ENCODE peak calls at places on chromosomes 6 and 20, in five cellular contexts. One of them, this sample, is unnamed.

GRCh38 chr6:5998741-5999687 is 7.7 kb downstream of the NRN1 start:
- DNase-seq in Calu3: no peak
- DNase-seq in epithelial cell of prostate: no peak
- DNase-seq in SW480: no peak
- DNase-seq in stimulated activated CD4-positive, alpha-beta T cell treated with anti-CD3 and anti-CD28 coated beads, Interleukin-1b, Interleukin-23, amount 100 ng/mL, for 1 hour: no peak
- DNase-seq in this sample: no peak

GRCh38 chr20:13610205-13610604 is 28.5 kb downstream of the TASP1 start:
- DNase-seq in SW480: no peak
- DNase-seq in epithelial cell of prostate: no peak
- DNase-seq in stimulated activated CD4-positive, alpha-beta T cell treated with anti-CD3 and anti-CD28 coated beads, Interleukin-1b, Interleukin-23, amount 100 ng/mL, for 1 hour: no peak
- DNase-seq in Calu3: peak; percentile 4
- DNase-seq in this sample: no peak

GRCh38 chr6:43622541-43622940 is 6.5 kb downstream of the GTPBP2 start:
- DNase-seq in Calu3: no peak
- DNase-seq in SW480: no peak
- DNase-seq in stimulated activated CD4-positive, alpha-beta T cell treated with anti-CD3 and anti-CD28 coated beads, Interleukin-1b, Interleukin-23, amount 100 ng/mL, for 1 hour: no peak
- DNase-seq in epithelial cell of prostate: no peak
- DNase-seq in this sample: no peak

GRCh38 chr6:75752365-75752764 is 3.3 kb downstream of the MYO6 start:
- DNase-seq in epithelial cell of prostate: no peak
- DNase-seq in Calu3: peak; percentile 51
- DNase-seq in stimulated activated CD4-positive, alpha-beta T cell treated with anti-CD3 and anti-CD28 coated beads, Interleukin-1b, Interleukin-23, amount 100 ng/mL, for 1 hour: no peak
- DNase-seq in SW480: no peak
- DNase-seq in this sample: no peak

GRCh38 chr6:39209360-39209811 is 19.9 kb downstream of the KCNK5 start:
- DNase-seq in epithelial cell of prostate: no peak
- DNase-seq in SW480: peak; percentile 2
- DNase-seq in Calu3: peak; percentile 81
- DNase-seq in stimulated activated CD4-positive, alpha-beta T cell treated with anti-CD3 and anti-CD28 coated beads, Interleukin-1b, Interleukin-23, amount 100 ng/mL, for 1 hour: no peak
- DNase-seq in this sample: no peak

GRCh38 chr6:2790588-2790987 is 25.4 kb downstream of the WRNIP1 start:
- DNase-seq in epithelial cell of prostate: no peak
- DNase-seq in SW480: no peak
- DNase-seq in stimulated activated CD4-positive, alpha-beta T cell treated with anti-CD3 and anti-CD28 coated beads, Interleukin-1b, Interleukin-23, amount 100 ng/mL, for 1 hour: no peak
- DNase-seq in Calu3: peak; percentile 21
- DNase-seq in this sample: no peak

GRCh38 chr20:35008411-35009342 is 53.0 kb downstream of the MYH7B start:
- DNase-seq in stimulated activated CD4-positive, alpha-beta T cell treated with anti-CD3 and anti-CD28 coated beads, Interleukin-1b, Interleukin-23, amount 100 ng/mL, for 1 hour: no peak
- DNase-seq in Calu3: no peak
- DNase-seq in epithelial cell of prostate: no peak
- DNase-seq in SW480: no peak
- DNase-seq in this sample: no peak

GRCh38 chr6:20198764-20199174 is 13.5 kb downstream of the MBOAT1 start:
- DNase-seq in SW480: no peak
- DNase-seq in epithelial cell of prostate: no peak
- DNase-seq in Calu3: no peak
- DNase-seq in stimulated activated CD4-positive, alpha-beta T cell treated with anti-CD3 and anti-CD28 coated beads, Interleukin-1b, Interleukin-23, amount 100 ng/mL, for 1 hour: no peak
- DNase-seq in this sample: no peak

GRCh38 chr6:169169375-169169774 is 84.3 kb downstream of the THBS2 start:
- DNase-seq in Calu3: no peak
- DNase-seq in SW480: no peak
- DNase-seq in stimulated activated CD4-positive, alpha-beta T cell treated with anti-CD3 and anti-CD28 coated beads, Interleukin-1b, Interleukin-23, amount 100 ng/mL, for 1 hour: no peak
- DNase-seq in epithelial cell of prostate: peak; percentile 48
- DNase-seq in this sample: no peak

GRCh38 chr20:62288535-62289105 is 14.2 kb upstream of the ADRM1 start:
- DNase-seq in SW480: no peak
- DNase-seq in epithelial cell of prostate: no peak
- DNase-seq in stimulated activated CD4-positive, alpha-beta T cell treated with anti-CD3 and anti-CD28 coated beads, Interleukin-1b, Interleukin-23, amount 100 ng/mL, for 1 hour: no peak
- DNase-seq in Calu3: no peak
- DNase-seq in this sample: no peak

GRCh38 chr6:75143186-75143585 is 62.7 kb downstream of the COL12A1 start:
- DNase-seq in SW480: no peak
- DNase-seq in Calu3: no peak
- DNase-seq in epithelial cell of prostate: no peak
- DNase-seq in stimulated activated CD4-positive, alpha-beta T cell treated with anti-CD3 and anti-CD28 coated beads, Interleukin-1b, Interleukin-23, amount 100 ng/mL, for 1 hour: no peak
- DNase-seq in this sample: no peak

GRCh38 chr20:36491901-36492617 is 49.3 kb upstream of the MYL9 start:
- DNase-seq in stimulated activated CD4-positive, alpha-beta T cell treated with anti-CD3 and anti-CD28 coated beads, Interleukin-1b, Interleukin-23, amount 100 ng/mL, for 1 hour: no peak
- DNase-seq in epithelial cell of prostate: no peak
- DNase-seq in SW480: no peak
- DNase-seq in Calu3: no peak
- DNase-seq in this sample: peak; percentile 28

GRCh38 chr6:109526905-109527628 is 44.0 kb upstream of the ZBTB24 start:
- DNase-seq in SW480: peak; percentile 54
- DNase-seq in epithelial cell of prostate: no peak
- DNase-seq in Calu3: peak; percentile 66
- DNase-seq in stimulated activated CD4-positive, alpha-beta T cell treated with anti-CD3 and anti-CD28 coated beads, Interleukin-1b, Interleukin-23, amount 100 ng/mL, for 1 hour: peak; percentile 10
- DNase-seq in this sample: no peak

GRCh38 chr6:167982063-167982462 is 15.4 kb upstream of the KIF25 start:
- DNase-seq in SW480: no peak
- DNase-seq in epithelial cell of prostate: no peak
- DNase-seq in stimulated activated CD4-positive, alpha-beta T cell treated with anti-CD3 and anti-CD28 coated beads, Interleukin-1b, Interleukin-23, amount 100 ng/mL, for 1 hour: no peak
- DNase-seq in Calu3: no peak
- DNase-seq in this sample: no peak

GRCh38 chr20:24738981-24739633 is 210.0 kb upstream of the CST7 start:
- DNase-seq in stimulated activated CD4-positive, alpha-beta T cell treated with anti-CD3 and anti-CD28 coated beads, Interleukin-1b, Interleukin-23, amount 100 ng/mL, for 1 hour: no peak
- DNase-seq in SW480: no peak
- DNase-seq in epithelial cell of prostate: no peak
- DNase-seq in Calu3: no peak
- DNase-seq in this sample: no peak

GRCh38 chr6:126107475-126108121 is 121.3 kb downstream of the TRMT11 start:
- DNase-seq in SW480: no peak
- DNase-seq in epithelial cell of prostate: no peak
- DNase-seq in stimulated activated CD4-positive, alpha-beta T cell treated with anti-CD3 and anti-CD28 coated beads, Interleukin-1b, Interleukin-23, amount 100 ng/mL, for 1 hour: no peak
- DNase-seq in Calu3: no peak
- DNase-seq in this sample: no peak

GRCh38 chr6:16688984-16689636 is 72.2 kb downstream of the ATXN1 start:
- DNase-seq in SW480: peak; percentile 46
- DNase-seq in stimulated activated CD4-positive, alpha-beta T cell treated with anti-CD3 and anti-CD28 coated beads, Interleukin-1b, Interleukin-23, amount 100 ng/mL, for 1 hour: no peak
- DNase-seq in Calu3: no peak
- DNase-seq in epithelial cell of prostate: no peak
- DNase-seq in this sample: no peak

GRCh38 chr6:147087641-147088040 is 116.6 kb upstream of the STXBP5 start:
- DNase-seq in epithelial cell of prostate: no peak
- DNase-seq in SW480: no peak
- DNase-seq in stimulated activated CD4-positive, alpha-beta T cell treated with anti-CD3 and anti-CD28 coated beads, Interleukin-1b, Interleukin-23, amount 100 ng/mL, for 1 hour: no peak
- DNase-seq in Calu3: no peak
- DNase-seq in this sample: no peak

GRCh38 chr20:16801919-16802651 is 53.9 kb downstream of the OTOR start:
- DNase-seq in Calu3: peak; percentile 50
- DNase-seq in SW480: peak; percentile 68
- DNase-seq in epithelial cell of prostate: no peak
- DNase-seq in stimulated activated CD4-positive, alpha-beta T cell treated with anti-CD3 and anti-CD28 coated beads, Interleukin-1b, Interleukin-23, amount 100 ng/mL, for 1 hour: peak; percentile 37
- DNase-seq in this sample: peak; percentile 9

GRCh38 chr20:22338140-22338708 is 246.1 kb downstream of the FOXA2 start:
- DNase-seq in SW480: no peak
- DNase-seq in Calu3: no peak
- DNase-seq in epithelial cell of prostate: no peak
- DNase-seq in stimulated activated CD4-positive, alpha-beta T cell treated with anti-CD3 and anti-CD28 coated beads, Interleukin-1b, Interleukin-23, amount 100 ng/mL, for 1 hour: no peak
- DNase-seq in this sample: no peak

GRCh38 chr6:126300126-126300525 is 39.8 kb upstream of the CENPW start:
- DNase-seq in stimulated activated CD4-positive, alpha-beta T cell treated with anti-CD3 and anti-CD28 coated beads, Interleukin-1b, Interleukin-23, amount 100 ng/mL, for 1 hour: no peak
- DNase-seq in Calu3: no peak
- DNase-seq in epithelial cell of prostate: no peak
- DNase-seq in SW480: no peak
- DNase-seq in this sample: no peak

GRCh38 chr6:79266051-79266450 is 31.6 kb upstream of the HMGN3 start:
- DNase-seq in SW480: no peak
- DNase-seq in stimulated activated CD4-positive, alpha-beta T cell treated with anti-CD3 and anti-CD28 coated beads, Interleukin-1b, Interleukin-23, amount 100 ng/mL, for 1 hour: no peak
- DNase-seq in epithelial cell of prostate: peak; percentile 20
- DNase-seq in Calu3: no peak
- DNase-seq in this sample: no peak

This sample was measured in keratinocyte.